ENCODE peak calls at places on chromosomes 2 and 18, in seven cellular contexts. One of them, this sample, is unnamed.

GRCh38 chr2:70805987-70806386 is 14.4 kb downstream of the CLEC4F start:
- DNase-seq in pancreas: no peak
- DNase-seq in choroid plexus epithelial cell: no peak
- DNase-seq in lower lobe of right lung: no peak
- DNase-seq in astrocyte of the spinal cord: no peak
- DNase-seq in AG10803: no peak
- DNase-seq in upper lobe of right lung: no peak
- DNase-seq in this sample: no peak

GRCh38 chr2:118609138-118609537 is 238.3 kb downstream of the EN1 start:
- DNase-seq in pancreas: no peak
- DNase-seq in choroid plexus epithelial cell: no peak
- DNase-seq in lower lobe of right lung: no peak
- DNase-seq in astrocyte of the spinal cord: no peak
- DNase-seq in AG10803: no peak
- DNase-seq in upper lobe of right lung: no peak
- DNase-seq in this sample: no peak

GRCh38 chr2:181178823-181179412 is 198.5 kb downstream of the UBE2E3 start:
- DNase-seq in pancreas: no peak
- DNase-seq in choroid plexus epithelial cell: peak; percentile 25
- DNase-seq in lower lobe of right lung: no peak
- DNase-seq in astrocyte of the spinal cord: no peak
- DNase-seq in AG10803: no peak
- DNase-seq in upper lobe of right lung: no peak
- DNase-seq in this sample: no peak

GRCh38 chr2:201621293-201621999 is 21.9 kb downstream of the TMEM237 start:
- DNase-seq in pancreas: no peak
- DNase-seq in choroid plexus epithelial cell: peak; percentile 73
- DNase-seq in lower lobe of right lung: no peak
- DNase-seq in astrocyte of the spinal cord: peak; percentile 39
- DNase-seq in AG10803: no peak
- DNase-seq in upper lobe of right lung: no peak
- DNase-seq in this sample: no peak

GRCh38 chr2:8999047-8999446 is 4.4 kb downstream of the MBOAT2 start:
- DNase-seq in pancreas: no peak
- DNase-seq in choroid plexus epithelial cell: no peak
- DNase-seq in lower lobe of right lung: no peak
- DNase-seq in astrocyte of the spinal cord: no peak
- DNase-seq in AG10803: no peak
- DNase-seq in upper lobe of right lung: no peak
- DNase-seq in this sample: no peak

GRCh38 chr18:3513481-3513880 is 63.5 kb downstream of the TGIF1 start:
- DNase-seq in pancreas: no peak
- DNase-seq in choroid plexus epithelial cell: no peak
- DNase-seq in lower lobe of right lung: no peak
- DNase-seq in astrocyte of the spinal cord: no peak
- DNase-seq in AG10803: no peak
- DNase-seq in upper lobe of right lung: no peak
- DNase-seq in this sample: no peak

GRCh38 chr2:30410217-30410616 is 36.8 kb upstream of the LCLAT1 start:
- DNase-seq in pancreas: no peak
- DNase-seq in choroid plexus epithelial cell: peak; percentile 58
- DNase-seq in lower lobe of right lung: no peak
- DNase-seq in astrocyte of the spinal cord: peak; percentile 44
- DNase-seq in AG10803: peak; percentile 88
- DNase-seq in upper lobe of right lung: no peak
- DNase-seq in this sample: no peak

GRCh38 chr2:146952691-146953090 is 892.1 kb upstream of the ACVR2A start:
- DNase-seq in pancreas: no peak
- DNase-seq in choroid plexus epithelial cell: peak; percentile 38
- DNase-seq in lower lobe of right lung: no peak
- DNase-seq in astrocyte of the spinal cord: no peak
- DNase-seq in AG10803: peak; percentile 21
- DNase-seq in upper lobe of right lung: no peak
- DNase-seq in this sample: no peak

GRCh38 chr2:132609101-132609890 is 60.7 kb downstream of the LYPD1 start:
- DNase-seq in pancreas: no peak
- DNase-seq in choroid plexus epithelial cell: no peak
- DNase-seq in lower lobe of right lung: no peak
- DNase-seq in astrocyte of the spinal cord: no peak
- DNase-seq in AG10803: no peak
- DNase-seq in upper lobe of right lung: no peak
- DNase-seq in this sample: no peak

GRCh38 chr2:223058952-223059716 is 7.1 kb downstream of the KCNE4 start:
- DNase-seq in pancreas: no peak
- DNase-seq in choroid plexus epithelial cell: peak; percentile 58
- DNase-seq in lower lobe of right lung: no peak
- DNase-seq in astrocyte of the spinal cord: peak; percentile 60
- DNase-seq in AG10803: peak; percentile 51
- DNase-seq in upper lobe of right lung: no peak
- DNase-seq in this sample: no peak

GRCh38 chr2:201267278-201268030 is 7.1 kb downstream of the CASP8 start:
- DNase-seq in pancreas: no peak
- DNase-seq in choroid plexus epithelial cell: no peak
- DNase-seq in lower lobe of right lung: no peak
- DNase-seq in astrocyte of the spinal cord: no peak
- DNase-seq in AG10803: no peak
- DNase-seq in upper lobe of right lung: no peak
- DNase-seq in this sample: no peak

GRCh38 chr2:191499050-191499449 is 178.9 kb upstream of the NABP1 start:
- DNase-seq in pancreas: no peak
- DNase-seq in choroid plexus epithelial cell: no peak
- DNase-seq in lower lobe of right lung: no peak
- DNase-seq in astrocyte of the spinal cord: no peak
- DNase-seq in AG10803: no peak
- DNase-seq in upper lobe of right lung: no peak
- DNase-seq in this sample: no peak

GRCh38 chr2:55922488-55922887 is 1.1 kb downstream of the EFEMP1 start:
- DNase-seq in pancreas: no peak
- DNase-seq in choroid plexus epithelial cell: peak; percentile 80
- DNase-seq in lower lobe of right lung: no peak
- DNase-seq in astrocyte of the spinal cord: peak; percentile 50
- DNase-seq in AG10803: no peak
- DNase-seq in upper lobe of right lung: no peak
- DNase-seq in this sample: no peak

GRCh38 chr18:58080516-58080915 is 36.5 kb downstream of the NEDD4L start:
- DNase-seq in pancreas: no peak
- DNase-seq in choroid plexus epithelial cell: no peak
- DNase-seq in lower lobe of right lung: no peak
- DNase-seq in astrocyte of the spinal cord: no peak
- DNase-seq in AG10803: no peak
- DNase-seq in upper lobe of right lung: no peak
- DNase-seq in this sample: no peak

GRCh38 chr18:23689031-23689615 is at the start of gene LAMA3:
- DNase-seq in pancreas: peak; percentile 84
- DNase-seq in choroid plexus epithelial cell: peak; percentile 18
- DNase-seq in lower lobe of right lung: peak; percentile 82
- DNase-seq in astrocyte of the spinal cord: peak; percentile 28
- DNase-seq in AG10803: peak; percentile 27
- DNase-seq in upper lobe of right lung: peak; percentile 92
- DNase-seq in this sample: no peak

GRCh38 chr2:20241973-20242726 is 17.2 kb upstream of the SDC1 start:
- DNase-seq in pancreas: no peak
- DNase-seq in choroid plexus epithelial cell: no peak
- DNase-seq in lower lobe of right lung: no peak
- DNase-seq in astrocyte of the spinal cord: no peak
- DNase-seq in AG10803: no peak
- DNase-seq in upper lobe of right lung: no peak
- DNase-seq in this sample: no peak
- TF ChIP-seq CTCF in pancreas: no peak
- TF ChIP-seq CTCF in choroid plexus epithelial cell: peak; percentile 22
- TF ChIP-seq CTCF in lower lobe of right lung: peak; percentile 45
- TF ChIP-seq CTCF in astrocyte of the spinal cord: peak; percentile 37
- TF ChIP-seq CTCF in AG10803: peak; percentile 20
- TF ChIP-seq CTCF in upper lobe of right lung: peak; percentile 44
- TF ChIP-seq CTCF in this sample: peak; percentile 67

GRCh38 chr2:138504546-138505239 is 3.1 kb downstream of the SPOPL start:
- DNase-seq in pancreas: no peak
- DNase-seq in choroid plexus epithelial cell: no peak
- DNase-seq in lower lobe of right lung: no peak
- DNase-seq in astrocyte of the spinal cord: no peak
- DNase-seq in AG10803: no peak
- DNase-seq in upper lobe of right lung: no peak
- DNase-seq in this sample: no peak
- H3K4me3 ChIP-seq in pancreas: no peak overlapping the region
- H3K4me3 ChIP-seq in choroid plexus epithelial cell: no peak overlapping the region
- H3K4me3 ChIP-seq in lower lobe of right lung: no peak overlapping the region
- H3K4me3 ChIP-seq in astrocyte of the spinal cord: no peak overlapping the region
- H3K4me3 ChIP-seq in AG10803: no peak overlapping the region
- H3K4me3 ChIP-seq in upper lobe of right lung: no peak overlapping the region
- H3K4me3 ChIP-seq in this sample: no peak overlapping the region

GRCh38 chr2:185934232-185934631 is 195.6 kb downstream of the FSIP2 start:
- DNase-seq in pancreas: no peak
- DNase-seq in choroid plexus epithelial cell: no peak
- DNase-seq in lower lobe of right lung: no peak
- DNase-seq in astrocyte of the spinal cord: no peak
- DNase-seq in AG10803: no peak
- DNase-seq in upper lobe of right lung: no peak
- DNase-seq in this sample: no peak
- TF ChIP-seq CTCF in pancreas: no peak
- TF ChIP-seq CTCF in choroid plexus epithelial cell: no peak
- TF ChIP-seq CTCF in lower lobe of right lung: no peak
- TF ChIP-seq CTCF in astrocyte of the spinal cord: no peak
- TF ChIP-seq CTCF in AG10803: no peak
- TF ChIP-seq CTCF in upper lobe of right lung: no peak
- TF ChIP-seq CTCF in this sample: no peak

DNA sequence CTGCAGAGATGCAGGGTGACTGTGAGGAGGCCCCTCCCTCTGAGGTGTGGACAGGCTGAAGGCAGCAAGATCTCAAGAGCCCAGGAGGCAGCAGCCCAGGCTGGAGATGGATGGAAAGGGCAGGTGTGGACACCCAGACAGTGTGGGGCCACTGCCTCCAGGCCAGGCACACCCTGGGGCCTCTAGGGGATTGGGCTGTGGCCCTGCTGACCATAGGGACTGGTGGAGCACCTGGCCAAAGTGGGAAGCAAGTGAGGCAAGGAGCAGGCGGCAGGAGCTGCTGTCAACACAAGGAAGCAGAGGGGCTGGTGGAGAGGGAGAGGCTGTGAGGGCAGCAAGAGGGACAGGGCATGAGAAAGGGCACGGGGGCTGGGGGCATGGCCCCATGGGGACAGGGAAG is 10.8 kb downstream of the SNED1 start:
- DNase-seq in pancreas: no peak
- DNase-seq in choroid plexus epithelial cell: no peak
- DNase-seq in lower lobe of right lung: peak; percentile 42
- DNase-seq in astrocyte of the spinal cord: no peak
- DNase-seq in AG10803: no peak
- DNase-seq in upper lobe of right lung: no peak
- DNase-seq in this sample: no peak
- H3K4me3 ChIP-seq in pancreas: no peak overlapping the region
- H3K4me3 ChIP-seq in choroid plexus epithelial cell: no peak overlapping the region
- H3K4me3 ChIP-seq in lower lobe of right lung: no peak overlapping the region
- H3K4me3 ChIP-seq in astrocyte of the spinal cord: no peak overlapping the region
- H3K4me3 ChIP-seq in AG10803: no peak overlapping the region
- H3K4me3 ChIP-seq in upper lobe of right lung: no peak overlapping the region
- H3K4me3 ChIP-seq in this sample: peak overlapping the region; percentile 25

GRCh38 chr2:217106650-217107014 is 246.8 kb upstream of the TNP1 start:
- DNase-seq in pancreas: no peak
- DNase-seq in choroid plexus epithelial cell: peak; percentile 22
- DNase-seq in lower lobe of right lung: no peak
- DNase-seq in astrocyte of the spinal cord: peak; percentile 24
- DNase-seq in AG10803: peak; percentile 61
- DNase-seq in upper lobe of right lung: no peak
- DNase-seq in this sample: no peak
- TF ChIP-seq CTCF in pancreas: no peak
- TF ChIP-seq CTCF in choroid plexus epithelial cell: peak; percentile 63
- TF ChIP-seq CTCF in lower lobe of right lung: peak; percentile 21
- TF ChIP-seq CTCF in astrocyte of the spinal cord: peak; percentile 66
- TF ChIP-seq CTCF in AG10803: peak; percentile 66
- TF ChIP-seq CTCF in upper lobe of right lung: peak; percentile 20
- TF ChIP-seq CTCF in this sample: peak; percentile 74

DNA sequence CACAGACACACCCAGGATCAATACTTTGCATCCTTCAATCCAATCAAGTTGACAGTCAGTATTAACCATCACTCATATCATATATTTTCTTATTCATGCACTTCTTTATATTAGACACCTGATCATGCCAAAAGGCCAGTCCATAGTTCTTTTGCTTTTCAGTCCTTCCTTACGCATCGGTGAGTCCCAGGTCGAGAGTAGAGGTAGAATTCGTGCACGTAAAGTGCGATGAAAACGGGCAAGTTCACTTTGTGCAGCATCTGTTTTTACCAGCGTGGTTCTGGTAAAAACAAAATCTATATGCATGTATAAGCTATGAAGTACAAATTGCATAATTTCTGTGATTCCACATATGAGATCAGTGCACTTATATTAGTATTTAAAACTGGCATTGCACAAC is 1.2 kb upstream of the COPS8 start:
- DNase-seq in pancreas: no peak
- DNase-seq in choroid plexus epithelial cell: no peak
- DNase-seq in lower lobe of right lung: no peak
- DNase-seq in astrocyte of the spinal cord: no peak
- DNase-seq in AG10803: no peak
- DNase-seq in upper lobe of right lung: no peak
- DNase-seq in this sample: no peak
- H3K4me3 ChIP-seq in pancreas: no peak overlapping the region
- H3K4me3 ChIP-seq in choroid plexus epithelial cell: no peak overlapping the region
- H3K4me3 ChIP-seq in lower lobe of right lung: no peak overlapping the region
- H3K4me3 ChIP-seq in astrocyte of the spinal cord: peak overlapping the region; percentile 95
- H3K4me3 ChIP-seq in AG10803: peak overlapping the region; percentile 94
- H3K4me3 ChIP-seq in upper lobe of right lung: peak overlapping the region; percentile 79
- H3K4me3 ChIP-seq in this sample: no peak overlapping the region

This sample was measured in HFF-Myc.